ENCODE peak calls at places on chromosomes 12 and 14, in four cellular contexts. One of them, this sample, is unnamed.

GRCh38 chr12:30846776-30847175 is 79.8 kb upstream of the TSPAN11 start:
- DNase-seq in epithelial cell of esophagus: no peak
- DNase-seq in astrocyte: no peak
- DNase-seq in D341Med: no peak
- DNase-seq in this sample: no peak

GRCh38 chr12:6062427-6063378 is 61.8 kb downstream of the VWF start:
- DNase-seq in D341Med: peak; percentile 83
- DNase-seq in epithelial cell of esophagus: peak; percentile 60
- DNase-seq in astrocyte: no peak
- DNase-seq in this sample: no peak

GRCh38 chr14:100554082-100554677 is 33.0 kb downstream of the BEGAIN start:
- DNase-seq in epithelial cell of esophagus: peak; percentile 52
- DNase-seq in D341Med: no peak
- DNase-seq in astrocyte: no peak
- DNase-seq in this sample: no peak

GRCh38 chr12:95446511-95446910 is 27.4 kb upstream of the METAP2 start:
- DNase-seq in astrocyte: peak; percentile 15
- DNase-seq in D341Med: peak; percentile 35
- DNase-seq in epithelial cell of esophagus: no peak
- DNase-seq in this sample: no peak

GRCh38 chr12:89370411-89370810 is 18.1 kb upstream of the DUSP6 start:
- DNase-seq in astrocyte: no peak
- DNase-seq in D341Med: no peak
- DNase-seq in epithelial cell of esophagus: no peak
- DNase-seq in this sample: no peak

GRCh38 chr12:109294286-109294796 is 14.7 kb downstream of the FOXN4 start:
- DNase-seq in astrocyte: no peak
- DNase-seq in D341Med: no peak
- DNase-seq in epithelial cell of esophagus: no peak
- DNase-seq in this sample: no peak

GRCh38 chr12:48169011-48169410 is 11.7 kb upstream of the ASB8 start:
- DNase-seq in astrocyte: no peak
- DNase-seq in D341Med: no peak
- DNase-seq in epithelial cell of esophagus: no peak
- DNase-seq in this sample: no peak

GRCh38 chr12:92360543-92360942 is 214.9 kb upstream of the BTG1 start:
- DNase-seq in astrocyte: no peak
- DNase-seq in D341Med: no peak
- DNase-seq in epithelial cell of esophagus: no peak
- DNase-seq in this sample: no peak

GRCh38 chr14:103126873-103127304 is 3.6 kb downstream of the TNFAIP2 start:
- DNase-seq in epithelial cell of esophagus: peak; percentile 87
- DNase-seq in astrocyte: no peak
- DNase-seq in D341Med: peak; percentile 91
- DNase-seq in this sample: no peak

GRCh38 chr14:62497708-62498107 is 547.5 kb downstream of the KCNH5 start:
- DNase-seq in D341Med: no peak
- DNase-seq in epithelial cell of esophagus: no peak
- DNase-seq in astrocyte: no peak
- DNase-seq in this sample: no peak

GRCh38 chr12:46332260-46332659 is 40.3 kb downstream of the SLC38A2 start:
- DNase-seq in astrocyte: peak; percentile 58
- DNase-seq in epithelial cell of esophagus: peak; percentile 73
- DNase-seq in D341Med: no peak
- DNase-seq in this sample: peak; percentile 70

GRCh38 chr14:72752034-72752412 is 141.9 kb downstream of the DPF3 start:
- DNase-seq in astrocyte: no peak
- DNase-seq in epithelial cell of esophagus: no peak
- DNase-seq in D341Med: no peak
- DNase-seq in this sample: no peak

GRCh38 chr12:41452838-41453237 is 264.7 kb downstream of the PDZRN4 start:
- DNase-seq in epithelial cell of esophagus: no peak
- DNase-seq in D341Med: no peak
- DNase-seq in astrocyte: no peak
- DNase-seq in this sample: no peak

GRCh38 chr14:54766276-54767138 is 136.1 kb downstream of the GCH1 start:
- DNase-seq in D341Med: no peak
- DNase-seq in epithelial cell of esophagus: no peak
- DNase-seq in astrocyte: no peak
- DNase-seq in this sample: no peak

GRCh38 chr12:6434205-6435180 is 10.3 kb upstream of the CD27 start:
- DNase-seq in epithelial cell of esophagus: no peak
- DNase-seq in D341Med: no peak
- DNase-seq in astrocyte: no peak
- DNase-seq in this sample: peak; percentile 33

GRCh38 chr14:71745072-71745471 is 187.2 kb upstream of the RGS6 start:
- DNase-seq in epithelial cell of esophagus: no peak
- DNase-seq in astrocyte: no peak
- DNase-seq in D341Med: no peak
- DNase-seq in this sample: no peak

GRCh38 chr12:124520896-124521295 is 46.5 kb downstream of the NCOR2 start:
- DNase-seq in D341Med: no peak
- DNase-seq in astrocyte: no peak
- DNase-seq in epithelial cell of esophagus: no peak
- DNase-seq in this sample: no peak